ENCODE peak calls at places on chromosome 22, in ten cellular contexts. X, B, J, Z, Y, E, I, U, Q and K are unnamed samples.

GRCh38 chr22:32511776-32512175 is 37.2 kb downstream of the FBXO7 start:
- DNase-seq in J (no peak), B (no peak), Z (no peak), Y (no peak), U (no peak), Q (no peak), I (no peak), E (no peak), X (no peak), K (no peak)

GRCh38 chr22:20652130-20652529 is 121.8 kb upstream of the SERPIND1 start:
- DNase-seq in E (no peak), X (no peak), I (no peak), U (no peak), Q (no peak), J (no peak), Y (no peak), Z (no peak), B (no peak), K (no peak)

GRCh38 chr22:45312415-45312814 is 2.7 kb downstream of the FAM118A start:
- DNase-seq in X (no peak), E (peak; percentile 3), B (no peak), J (no peak), I (no peak), Q (no peak), Y (no peak), Z (no peak), U (no peak), K (no peak)

GRCh38 chr22:17842386-17842785 is 68.1 kb upstream of the BID start:
- DNase-seq in Q (no peak), U (no peak), J (no peak), Z (no peak), I (no peak), B (no peak), X (peak; percentile 46), Y (peak; percentile 49), E (no peak), K (no peak)

GRCh38 chr22:48719978-48720661 is 1107.6 kb downstream of the BRD1 start:
- DNase-seq in U (no peak), X (no peak), E (peak; percentile 45), Y (no peak), Z (no peak), B (peak; percentile 34), J (peak; percentile 8), Q (no peak), I (no peak), K (no peak)

GRCh38 chr22:46381142-46381541 is 45.6 kb downstream of the TRMU start:
- DNase-seq in U (no peak), I (peak; percentile 27), Z (peak; percentile 61), B (no peak), J (no peak), Y (no peak), X (no peak), Q (no peak), E (peak; percentile 35), K (peak; percentile 59)

GRCh38 chr22:19450363-19451175 is 3.1 kb upstream of the C22orf39 start:
- DNase-seq in U (no peak), B (no peak), I (no peak), Q (no peak), Y (no peak), E (no peak), Z (no peak), X (no peak), J (no peak), K (no peak)

GRCh38 chr22:19708323-19709011 is 5.8 kb upstream of the SEPTIN5 start:
- DNase-seq in J (no peak), Y (no peak), U (no peak), Q (peak; percentile 14), Z (no peak), X (no peak), B (peak; percentile 65), I (no peak), E (peak; percentile 70), K (no peak)

GRCh38 chr22:40363059-40363458 is 7.3 kb upstream of the SGSM3 start:
- DNase-seq in Z (no peak), J (no peak), I (peak; percentile 61), B (no peak), X (no peak), E (no peak), Y (no peak), Q (no peak), U (no peak), K (no peak)

GRCh38 chr22:28075260-28075981 is 156.4 kb upstream of the PITPNB start:
- DNase-seq in J (peak; percentile 20), Z (peak; percentile 38), I (peak; percentile 90), X (no peak), Y (peak; percentile 62), U (no peak), E (no peak), Q (peak; percentile 39), B (no peak), K (peak; percentile 29)

GRCh38 chr22:19607198-19608113 is 83.2 kb upstream of the CLDN5 start:
- DNase-seq in J (no peak), I (no peak), E (no peak), U (no peak), B (no peak), Y (peak; percentile 40), Z (no peak), X (peak; percentile 49), Q (peak; percentile 58), K (no peak)

GRCh38 chr22:44583076-44583760 is 85.2 kb upstream of the RTL6 start:
- DNase-seq in B (peak; percentile 43), Z (peak; percentile 18), I (peak; percentile 20), E (peak; percentile 23), X (no peak), Q (no peak), J (peak; percentile 9), U (no peak), Y (no peak), K (no peak)

DNA sequence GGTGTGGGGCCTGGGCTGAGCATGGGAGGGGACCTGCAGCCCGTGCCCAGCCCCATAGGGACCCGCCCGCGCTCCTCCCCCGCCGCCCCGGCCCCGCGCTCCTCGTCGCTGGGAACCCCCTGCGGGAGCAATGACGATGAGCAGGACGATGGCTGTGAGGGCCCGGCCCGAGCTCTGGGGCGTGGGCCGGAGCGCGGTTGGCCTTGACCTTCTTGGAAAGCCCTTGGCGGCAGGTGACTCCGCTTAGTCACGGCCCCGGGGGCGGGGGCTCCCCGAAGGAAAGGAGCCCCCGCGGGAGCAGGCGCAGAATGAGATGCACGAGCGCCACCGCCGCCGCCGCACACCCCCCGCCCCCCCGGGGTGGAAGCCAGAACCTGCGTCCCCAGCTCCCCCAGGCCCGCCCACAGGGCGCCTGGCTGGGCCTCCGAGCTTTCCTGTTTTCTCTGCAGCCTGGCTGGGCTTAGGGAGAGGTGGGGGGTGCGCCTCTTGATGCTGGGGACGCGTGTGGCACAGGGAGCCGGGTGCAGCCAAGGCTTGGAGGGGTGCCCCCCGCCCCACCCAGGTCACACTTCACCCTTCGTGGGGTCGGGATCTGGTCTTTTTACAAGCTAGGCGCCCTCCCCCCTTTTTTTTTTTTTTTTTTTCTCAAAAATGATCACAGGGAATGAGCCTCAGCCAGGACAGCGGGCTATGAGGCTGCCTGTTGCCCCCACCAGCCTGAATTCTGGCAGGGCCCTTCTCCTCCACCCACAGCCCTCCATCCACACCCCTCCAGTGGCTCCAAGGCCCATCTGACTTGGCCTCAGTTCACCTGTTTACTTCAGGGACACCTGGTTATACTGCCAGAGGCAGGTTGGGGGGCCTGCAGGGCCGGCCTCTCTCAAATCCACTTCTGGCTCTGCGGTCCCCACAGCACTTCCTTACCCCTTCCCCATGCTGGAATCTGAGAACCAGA is 17.9 kb downstream of the CRELD2 start:
- DNase-seq in Q (peak; percentile 96), E (peak; percentile 100), J (peak; percentile 93), Y (peak; percentile 95), X (peak; percentile 89), B (peak; percentile 97), Z (peak; percentile 86), U (no peak), I (peak; percentile 77), K (peak; percentile 91)
- H3K27ac ChIP-seq in Q (peak overlapping the region; percentile 95), E (peak overlapping the region; percentile 95), J (peak overlapping the region; percentile 97), Y (peak overlapping the region; percentile 99), X (peak overlapping the region; percentile 57), B (peak overlapping the region; percentile 4), Z (peak overlapping the region; percentile 82), U (peak overlapping the region; percentile 75), I (peak overlapping the region; percentile 38), K (peak overlapping the region; percentile 60)

GRCh38 chr22:23767303-23767672 is 484 bp downstream of the CHCHD10 start:
- DNase-seq in Y (no peak), X (no peak), E (peak; percentile 82), I (no peak), U (no peak), B (no peak), Z (no peak), J (no peak), Q (no peak), K (no peak)

GRCh38 chr22:23763579-23764331 is 965 bp downstream of the C22orf15 start:
- DNase-seq in E (peak; percentile 92), J (no peak), B (peak; percentile 86), Z (no peak), Y (no peak), Q (no peak), U (no peak), X (peak; percentile 55), I (no peak), K (no peak)

GRCh38 chr22:23767673-23768548 is at the start of gene CHCHD10:
- DNase-seq in Y (peak; percentile 85), J (peak; percentile 87), I (peak; percentile 53), E (peak; percentile 96), B (peak; percentile 95), Q (peak; percentile 89), U (peak; percentile 60), Z (peak; percentile 77), X (peak; percentile 78), K (peak; percentile 90)

GRCh38 chr22:23762866-23763578 is at the start of gene C22orf15:
- DNase-seq in X (peak; percentile 48), I (peak; percentile 47), Q (no peak), Z (no peak), J (no peak), E (no peak), B (no peak), Y (no peak), U (no peak), K (no peak)

GRCh38 chr22:23764931-23765881 is 2.4 kb downstream of the C22orf15 start:
- DNase-seq in Z (no peak), J (no peak), B (no peak), E (no peak), Y (no peak), U (no peak), I (no peak), Q (no peak), X (no peak), K (no peak)
- H3K27ac ChIP-seq in Z (peak overlapping the region; percentile 51), J (peak overlapping the region; percentile 94), B (no peak overlapping the region), E (no peak overlapping the region), Y (no peak overlapping the region), U (peak overlapping the region; percentile 20), I (no peak overlapping the region), Q (peak overlapping the region; percentile 27), X (no peak overlapping the region), K (no peak overlapping the region)

GRCh38 chr22:33828302-33828701 is 92.0 kb downstream of the LARGE1 start:
- DNase-seq in E (no peak), Q (no peak), J (no peak), B (no peak), Z (no peak), I (no peak), U (no peak), Y (no peak), X (no peak), K (no peak)
- H3K27ac ChIP-seq in E (no peak overlapping the region), Q (no peak overlapping the region), J (no peak overlapping the region), B (no peak overlapping the region), Z (no peak overlapping the region), I (no peak overlapping the region), U (no peak overlapping the region), Y (no peak overlapping the region), X (no peak overlapping the region), K (no peak overlapping the region)

DNA sequence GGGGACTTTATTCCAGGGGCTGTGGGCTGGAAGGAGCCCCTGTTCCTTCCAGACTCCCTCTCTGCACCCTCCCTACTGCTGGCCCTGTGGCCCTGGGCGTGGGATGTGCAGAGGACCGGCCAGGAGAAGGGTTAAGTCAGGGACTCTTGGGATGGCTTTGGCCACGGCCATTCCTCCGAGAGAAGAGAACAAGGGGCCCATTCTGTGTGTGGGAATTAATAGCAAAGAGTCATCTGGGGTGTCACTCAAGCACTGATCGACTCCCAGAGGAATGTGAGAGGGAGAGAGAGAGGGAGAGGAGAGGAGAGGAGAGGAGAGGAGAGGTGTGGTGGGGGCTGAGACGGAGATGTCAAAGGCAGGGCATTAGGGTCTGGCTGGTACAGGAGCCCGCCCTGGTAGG is 14.2 kb upstream of the SOX10 start:
- DNase-seq in X (no peak), Q (no peak), J (no peak), U (no peak), Y (no peak), B (no peak), E (no peak), Z (no peak), I (peak; percentile 6), K (no peak)
- H3K27ac ChIP-seq in X (peak overlapping the region; percentile 33), Q (no peak overlapping the region), J (peak overlapping the region; percentile 23), U (no peak overlapping the region), Y (no peak overlapping the region), B (no peak overlapping the region), E (no peak overlapping the region), Z (no peak overlapping the region), I (no peak overlapping the region), K (no peak overlapping the region)